ENCODE peak calls at places on chromosomes 12 and 14, in five cellular contexts. A is cardiac muscle cell; L is pancreas; Y is stimulated activated CD4-positive, alpha-beta T cell treated with anti-CD3 and anti-CD28 coated beads, Interleukin-15, amount 100 ng/mL, for 24 hours; G is LoVo. T is an unnamed sample.
A peak's percentile ranks its signal among the peaks of the same experiment; 100 is the strongest.

GRCh38 chr12:613996-614726 is 49.1 kb downstream of the NINJ2 start:
- DNase-seq in A (peak; percentile 23), Y (peak; percentile 46), G (no peak), L (no peak), T (peak; percentile 53)

GRCh38 chr12:49428652-49429549 is 61.6 kb downstream of the SPATS2 start:
- DNase-seq in L (no peak), Y (no peak), A (peak; percentile 76), G (no peak), T (no peak)

GRCh38 chr12:52267266-52267665 is 7.2 kb upstream of the KRT86 start:
- DNase-seq in A (no peak), Y (no peak), L (no peak), G (no peak), T (no peak)

GRCh38 chr12:131210506-131211278 is 257.0 kb downstream of the ADGRD1 start:
- DNase-seq in L (no peak), G (no peak), Y (no peak), A (no peak), T (no peak)

GRCh38 chr12:89870413-89871184 is 162.0 kb upstream of the ATP2B1 start:
- DNase-seq in Y (no peak), G (no peak), A (no peak), L (no peak), T (no peak)

GRCh38 chr14:36070056-36071043 is 106.2 kb downstream of the PTCSC3 start:
- DNase-seq in L (peak; percentile 72), A (peak; percentile 71), G (peak; percentile 66), Y (peak; percentile 62), T (peak; percentile 55)

GRCh38 chr12:12723681-12724420 is 6.7 kb downstream of the CDKN1B start:
- DNase-seq in L (peak; percentile 47), A (peak; percentile 47), G (peak; percentile 28), Y (peak; percentile 55), T (peak; percentile 55)

GRCh38 chr12:27624586-27624985 is 71.7 kb upstream of the REP15 start:
- DNase-seq in A (no peak), Y (no peak), G (no peak), L (no peak), T (no peak)

GRCh38 chr14:54754116-54754622 is 148.5 kb downstream of the GCH1 start:
- DNase-seq in Y (no peak), G (no peak), L (no peak), A (no peak), T (no peak)

GRCh38 chr12:71655495-71655894 is 8.2 kb downstream of the ZFC3H1 start:
- DNase-seq in A (no peak), G (no peak), L (no peak), Y (no peak), T (no peak)

GRCh38 chr14:74160763-74161162 is 76.0 kb downstream of the LIN52 start:
- DNase-seq in A (no peak), L (no peak), G (no peak), Y (no peak), T (no peak)

GRCh38 chr12:116068371-116068770 is 209.1 kb downstream of the MED13L start:
- DNase-seq in A (no peak), G (no peak), Y (no peak), L (no peak), T (no peak)

GRCh38 chr12:89373772-89374572 is 21.7 kb upstream of the DUSP6 start:
- DNase-seq in A (peak; percentile 86), L (no peak), G (no peak), Y (no peak), T (no peak)

GRCh38 chr12:57341275-57341990 is 89.4 kb downstream of the R3HDM2 start:
- DNase-seq in L (no peak), Y (no peak), A (no peak), G (no peak), T (no peak)

GRCh38 chr14:50816419-50817047 is 14.4 kb downstream of the NIN start:
- DNase-seq in L (no peak), G (no peak), A (peak; percentile 61), Y (no peak), T (no peak)

GRCh38 chr14:41623737-41624136 is 17.1 kb downstream of the LRFN5 start:
- DNase-seq in Y (no peak), L (no peak), G (no peak), A (no peak), T (no peak)

GRCh38 chr12:120474092-120474960 is 4.8 kb upstream of the SRSF9 start:
- DNase-seq in Y (no peak), L (no peak), A (peak; percentile 51), G (peak; percentile 75), T (no peak)

GRCh38 chr12:75738486-75738885 is 227.1 kb upstream of the KRR1 start:
- DNase-seq in G (no peak), L (no peak), Y (peak; percentile 61), A (peak; percentile 24), T (no peak)

GRCh38 chr12:96445743-96446655 is 43.4 kb upstream of the CFAP54 start:
- DNase-seq in L (no peak), A (peak; percentile 97), Y (peak; percentile 51), G (no peak), T (peak; percentile 70)

GRCh38 chr14:42141328-42141727 is 534.7 kb downstream of the LRFN5 start:
- DNase-seq in G (no peak), A (no peak), L (no peak), Y (no peak), T (no peak)

GRCh38 chr12:124490584-124491305 is 76.7 kb downstream of the NCOR2 start:
- DNase-seq in A (peak; percentile 30), Y (no peak), G (no peak), L (peak; percentile 95), T (no peak)

GRCh38 chr12:121120989-121121755 is 11.5 kb upstream of the P2RX7 start:
- DNase-seq in Y (no peak), L (no peak), G (no peak), A (no peak), T (no peak)

GRCh38 chr12:6460751-6461371 is 9.0 kb downstream of the TAPBPL start:
- DNase-seq in L (no peak), Y (peak; percentile 70), A (no peak), G (no peak), T (peak; percentile 63)

GRCh38 chr12:65670775-65671174 is 153.5 kb upstream of the HMGA2 start:
- DNase-seq in Y (peak; percentile 13), A (no peak), G (no peak), L (no peak), T (no peak)

GRCh38 chr14:95140060-95140858 is 17.1 kb downstream of the DICER1 start:
- DNase-seq in L (no peak), A (peak; percentile 51), G (no peak), Y (no peak), T (no peak)

GRCh38 chr12:27094726-27095125 is 12.3 kb upstream of the C12orf71 start:
- DNase-seq in Y (no peak), A (no peak), G (no peak), L (no peak), T (no peak)

T was measured in activated naive CD4-positive, alpha-beta T cell treated with anti-CD3 and anti-CD28 coated beads, Interleukin-2, amount 10 ng/mL, durations not matched to agents 7 days and 5 days.